ENCODE peak calls at places on chromosomes 7 and 10, in four cellular contexts. U is NCI-H510A treated with DMSO at 0.1 percent for 48 hours; B is hippocampal formation; O is activated CD4-positive, alpha-beta T cell treated with anti-CD3 and anti-CD28 coated beads, Interleukin-2, amount 50 U/mL, for 24 hours. K is an unnamed sample.

GRCh38 chr10:11705687-11706086 is 36.5 kb upstream of the ECHDC3 start:
- DNase-seq in U (no peak), B (no peak), O (no peak), K (no peak)

GRCh38 chr10:63976538-63976937 is 455.3 kb downstream of the REEP3 start:
- DNase-seq in U (peak), B (no peak), O (peak), K (peak)

GRCh38 chr7:150399861-150400778 is 21.0 kb downstream of the ZNF775 start:
- DNase-seq in U (no peak), B (no peak), O (no peak), K (no peak)

GRCh38 chr10:98030991-98031431 is 590 bp upstream of the CRTAC1 start:
- DNase-seq in U (no peak), B (no peak), O (no peak), K (peak)

GRCh38 chr7:13532028-13532753 is 457.3 kb downstream of the ETV1 start:
- DNase-seq in U (no peak), B (no peak), O (no peak), K (no peak)

GRCh38 chr7:141409911-141410329 is 141.3 kb upstream of the AGK start:
- DNase-seq in U (no peak), B (no peak), O (no peak), K (peak)

GRCh38 chr10:110206988-110207804 is at the start of gene MXI1:
- DNase-seq in U (peak), B (peak), O (no peak), K (peak)

GRCh38 chr7:87712571-87712970 is 84.4 kb downstream of the RUNDC3B start:
- DNase-seq in U (no peak), B (no peak), O (no peak), K (no peak)

GRCh38 chr10:47024399-47025252 is 113.4 kb downstream of the PTPN20 start:
- DNase-seq in U (peak), B (peak), O (peak), K (peak)

GRCh38 chr7:106570948-106571418 is 90.0 kb downstream of the CCDC71L start:
- DNase-seq in U (no peak), B (no peak), O (no peak), K (no peak)

GRCh38 chr7:22863156-22863899 is 40.7 kb upstream of the TOMM7 start:
- DNase-seq in U (no peak), B (no peak), O (no peak), K (no peak)

GRCh38 chr10:15898046-15898445 is 37.7 kb upstream of the MINDY3 start:
- DNase-seq in U (no peak), B (no peak), O (no peak), K (no peak)

GRCh38 chr7:31134246-31135188 is 82.4 kb downstream of the ADCYAP1R1 start:
- DNase-seq in U (peak), B (peak), O (peak), K (peak)

GRCh38 chr10:6228647-6229046 is 25.9 kb downstream of the PFKFB3 start:
- DNase-seq in U (no peak), B (no peak), O (no peak), K (no peak)

GRCh38 chr7:27235387-27236052 is 7.1 kb upstream of the EVX1 start:
- DNase-seq in U (peak), B (no peak), O (no peak), K (peak)

GRCh38 chr7:20796565-20796964 is 9.9 kb upstream of the SP8 start:
- DNase-seq in U (no peak), B (no peak), O (no peak), K (no peak)

GRCh38 chr7:131536361-131536849 is 20.0 kb downstream of the PODXL start:
- DNase-seq in U (no peak), B (no peak), O (no peak), K (no peak)